ENCODE peak calls at places on chromosomes 16 and 17, in four cellular contexts. R is tibial artery; Q is A549; F is CD4-positive, CD25-positive, alpha-beta regulatory T cell. P is an unnamed sample.

GRCh38 chr17:4565209-4566141 is 5.1 kb upstream of the GGT6 start:
- DNase-seq in R (peak), Q (peak), F (peak), P (peak)

GRCh38 chr17:64358261-64358788 is 32.3 kb downstream of the PECAM1 start:
- DNase-seq in R (peak), Q (no peak), F (no peak), P (no peak)

GRCh38 chr16:67562526-67562917 is at the start of gene CTCF:
- DNase-seq in R (peak), Q (peak), F (peak), P (no peak)

GRCh38 chr17:4014148-4014927 is 50.1 kb upstream of the ATP2A3 start:
- DNase-seq in R (no peak), Q (no peak), F (no peak), P (no peak)

GRCh38 chr17:16304832-16305231 is 48.4 kb downstream of the CENPV start:
- DNase-seq in R (no peak), Q (peak), F (no peak), P (no peak)

GRCh38 chr17:58303981-58304734 is 23.4 kb upstream of the MPO start:
- DNase-seq in R (no peak), Q (peak), F (peak), P (peak)

GRCh38 chr16:85842435-85842834 is 42.9 kb downstream of the COX4I1 start:
- DNase-seq in R (no peak), Q (no peak), F (no peak), P (no peak)

GRCh38 chr17:75049057-75049456 is 2.0 kb downstream of the KCTD2 start:
- DNase-seq in R (no peak), Q (no peak), F (no peak), P (no peak)

GRCh38 chr17:47087093-47087492 is 102.0 kb downstream of the CDC27 start:
- DNase-seq in R (no peak), Q (no peak), F (no peak), P (no peak)

GRCh38 chr16:27405546-27406451 is 3.8 kb downstream of the IL21R start:
- DNase-seq in R (no peak), Q (no peak), F (peak), P (no peak)

GRCh38 chr17:68576811-68577551 is 24.2 kb downstream of the FAM20A start:
- DNase-seq in R (no peak), Q (no peak), F (no peak), P (no peak)

GRCh38 chr17:80147035-80147939 is at the start of gene EIF4A3:
- DNase-seq in R (peak), Q (peak), F (peak), P (peak)

GRCh38 chr17:70116919-70117318 is 41.9 kb downstream of the KCNJ16 start:
- DNase-seq in R (no peak), Q (no peak), F (no peak), P (no peak)

GRCh38 chr17:56083475-56083874 is 69.8 kb upstream of the ANKFN1 start:
- DNase-seq in R (no peak), Q (no peak), F (no peak), P (no peak)

GRCh38 chr17:8382052-8382879 is 727 bp downstream of the RPL26 start:
- DNase-seq in R (no peak), Q (no peak), F (no peak), P (no peak)

GRCh38 chr16:81401035-81401950 is 43.3 kb upstream of the CMIP start:
- DNase-seq in R (peak), Q (peak), F (no peak), P (no peak)

GRCh38 chr16:51408357-51408756 is 257.3 kb upstream of the SALL1 start:
- DNase-seq in R (no peak), Q (peak), F (no peak), P (no peak)

GRCh38 chr17:55825213-55825612 is 74.4 kb downstream of the PCTP start:
- DNase-seq in R (no peak), Q (peak), F (no peak), P (no peak)

GRCh38 chr16:12205378-12205777 is 228.8 kb downstream of the SNX29 start:
- DNase-seq in R (no peak), Q (no peak), F (no peak), P (no peak)

GRCh38 chr17:45132569-45133463 is 501 bp upstream of the PLCD3 start:
- DNase-seq in R (peak), Q (peak), F (peak), P (peak)

GRCh38 chr16:2194852-2195315 is 1.5 kb downstream of the CASKIN1 start:
- DNase-seq in R (no peak), Q (peak), F (peak), P (no peak)

GRCh38 chr16:68737046-68737729 is at the start of gene CDH1:
- DNase-seq in R (no peak), Q (no peak), F (peak), P (no peak)

GRCh38 chr17:76840443-76840767 is 27.8 kb upstream of the MGAT5B start:
- DNase-seq in R (no peak), Q (no peak), F (no peak), P (no peak)

GRCh38 chr17:31688704-31689103 is 170.3 kb downstream of the COPRS start:
- DNase-seq in R (no peak), Q (no peak), F (no peak), P (no peak)

GRCh38 chr17:44362479-44362963 is 1.1 kb downstream of the FAM171A2 start:
- DNase-seq in R (peak), Q (no peak), F (no peak), P (no peak)

GRCh38 chr17:40327244-40327666 is 18.3 kb downstream of the RARA start:
- DNase-seq in R (no peak), Q (no peak), F (no peak), P (no peak)

GRCh38 chr17:46917516-46917915 is 5.4 kb upstream of the GOSR2 start:
- DNase-seq in R (no peak), Q (no peak), F (no peak), P (no peak)

GRCh38 chr16:80526418-80527061 is 14.3 kb upstream of the DYNLRB2 start:
- DNase-seq in R (no peak), Q (peak), F (peak), P (peak)

GRCh38 chr16:11133344-11133921 is 122.6 kb downstream of the SOCS1 start:
- DNase-seq in R (peak), Q (no peak), F (no peak), P (peak)

GRCh38 chr17:6471531-6472465 is 27.5 kb downstream of the PIMREG start:
- DNase-seq in R (no peak), Q (peak), F (no peak), P (peak)

GRCh38 chr17:82092094-82092586 is 5.9 kb downstream of the FASN start:
- DNase-seq in R (no peak), Q (no peak), F (no peak), P (no peak)

GRCh38 chr17:65388911-65389310 is 172.5 kb downstream of the AXIN2 start:
- DNase-seq in R (no peak), Q (no peak), F (no peak), P (no peak)

GRCh38 chr16:19605701-19606100 is 50.2 kb downstream of the VPS35L start:
- DNase-seq in R (no peak), Q (no peak), F (no peak), P (no peak)

GRCh38 chr17:42682400-42683384 is at the start of gene CNTNAP1:
- DNase-seq in R (peak), Q (peak), F (no peak), P (peak)

GRCh38 chr17:35740997-35741931 is 9.8 kb downstream of the RASL10B start:
- DNase-seq in R (peak), Q (no peak), F (no peak), P (no peak)

GRCh38 chr16:88373211-88373610 is 9.5 kb upstream of the ZNF469 start:
- DNase-seq in R (peak), Q (no peak), F (no peak), P (no peak)

GRCh38 chr17:30378191-30378796 is 433 bp upstream of the CPD start:
- DNase-seq in R (no peak), Q (no peak), F (peak), P (no peak)
- H3K27ac ChIP-seq in R (peak), Q (peak), F (peak), P (no peak)

DNA sequence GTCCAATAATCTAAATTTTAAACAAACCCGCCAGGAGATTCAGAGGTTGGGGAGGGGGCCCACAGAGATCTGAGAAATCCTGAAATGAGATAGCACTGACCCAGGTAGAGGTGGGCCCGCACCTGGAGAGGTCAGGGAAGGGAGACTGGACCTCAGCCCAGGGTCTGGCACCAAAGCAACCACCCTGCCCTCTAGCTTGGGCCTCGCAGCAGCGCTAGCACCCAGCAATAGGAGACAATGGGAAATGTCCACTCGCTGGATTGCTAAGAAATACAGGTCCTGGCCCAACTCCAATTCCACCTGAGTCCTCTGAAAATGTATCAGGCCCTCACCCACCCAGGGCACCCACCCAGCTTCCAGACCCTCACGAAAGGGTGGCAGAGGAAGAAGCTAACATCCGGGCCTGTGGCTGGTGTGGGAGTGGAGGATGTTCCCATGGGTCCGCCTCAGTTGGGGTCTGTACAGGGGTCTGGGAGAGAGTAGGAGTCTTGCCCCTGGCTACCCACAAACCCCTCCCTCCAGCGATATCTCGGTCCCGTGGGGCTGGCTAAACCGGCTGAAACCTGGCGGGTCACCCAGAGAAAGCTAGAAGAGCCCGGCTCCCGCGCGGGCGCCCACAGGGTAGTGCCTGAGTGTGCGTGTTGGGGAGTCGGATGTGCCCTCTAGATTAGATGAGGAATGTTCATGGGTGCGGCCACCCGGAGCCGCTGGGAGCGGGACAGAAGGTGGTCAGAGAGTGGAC is 1.1 kb downstream of the PLLP start:
- DNase-seq in R (no peak), Q (no peak), F (no peak), P (no peak)
- H3K27ac ChIP-seq in R (no peak), Q (no peak), F (no peak), P (no peak)

DNA sequence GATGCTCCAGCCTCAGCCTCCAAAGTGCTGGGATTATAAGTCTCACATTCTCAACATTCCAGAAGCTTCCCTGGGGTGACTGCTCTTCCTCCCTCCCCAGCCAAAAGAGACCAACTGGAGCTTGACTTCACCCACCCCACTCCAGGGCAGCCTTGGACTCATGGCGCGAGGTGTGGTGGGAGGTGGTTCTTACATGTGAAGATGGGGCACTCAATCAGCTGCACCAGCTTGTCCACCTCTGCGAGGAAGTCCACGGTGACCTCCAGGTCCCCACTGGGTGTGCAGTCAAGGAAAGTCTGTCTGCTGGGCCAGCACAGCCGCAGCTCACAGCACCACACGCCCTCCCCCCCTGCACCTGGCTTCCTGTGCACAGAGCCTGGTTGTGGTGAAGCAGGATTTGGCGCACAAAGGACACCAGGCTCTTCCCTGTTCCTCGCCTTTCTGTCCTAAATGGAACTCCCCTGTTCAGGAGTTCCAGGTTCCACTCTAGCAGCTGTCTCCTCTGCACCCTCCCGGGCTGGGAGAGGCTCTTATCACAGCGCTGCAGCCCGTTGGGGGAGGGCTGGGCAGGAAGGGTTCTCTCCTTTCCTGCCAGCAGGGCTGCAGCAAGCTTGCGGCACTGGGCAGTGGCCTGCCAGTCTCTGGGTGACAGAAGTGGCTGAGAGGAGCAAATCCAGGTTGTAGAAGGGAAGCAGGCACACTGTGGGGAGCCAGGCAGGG is 9.7 kb upstream of the MTSS2 start:
- DNase-seq in R (no peak), Q (peak), F (no peak), P (no peak)
- H3K27ac ChIP-seq in R (peak), Q (peak), F (no peak), P (no peak)

GRCh38 chr17:41539071-41539492 is 11.0 kb upstream of the KRT19 start:
- DNase-seq in R (no peak), Q (no peak), F (no peak), P (no peak)

GRCh38 chr17:41537614-41537954 is 9.5 kb upstream of the KRT19 start:
- DNase-seq in R (no peak), Q (no peak), F (no peak), P (no peak)

GRCh38 chr17:41538565-41538991 is 10.5 kb upstream of the KRT19 start:
- DNase-seq in R (no peak), Q (no peak), F (no peak), P (no peak)

GRCh38 chr17:41536741-41537613 is 8.9 kb upstream of the KRT19 start:
- DNase-seq in R (no peak), Q (no peak), F (no peak), P (no peak)

DNA sequence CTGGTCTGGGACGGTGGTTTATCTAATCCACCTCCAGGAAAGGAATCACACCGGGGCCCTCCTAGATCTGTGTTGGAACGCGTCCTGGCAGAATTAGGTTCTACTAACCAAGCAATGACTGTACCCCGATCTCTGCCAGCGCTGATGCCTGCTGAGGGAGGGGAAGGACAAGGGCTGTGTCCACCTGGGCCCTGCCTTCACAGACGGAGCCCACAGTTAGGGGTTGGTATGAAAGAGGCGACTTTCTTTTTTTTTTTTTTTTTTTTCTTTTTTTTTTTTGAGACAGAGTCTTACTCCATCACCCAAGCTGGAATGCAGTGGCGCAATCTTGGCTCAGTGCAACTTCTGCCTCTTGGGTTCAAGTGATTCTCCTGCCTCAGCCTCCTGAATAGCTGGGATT is 9.9 kb upstream of the KRT19 start:
- DNase-seq in R (no peak), Q (no peak), F (no peak), P (no peak)
- H3K27ac ChIP-seq in R (no peak), Q (no peak), F (no peak), P (no peak)

GRCh38 chr17:219696-220095 is 38.2 kb upstream of the DOC2B start:
- DNase-seq in R (no peak), Q (no peak), F (no peak), P (no peak)
- H3K27ac ChIP-seq in R (no peak), Q (no peak), F (no peak), P (no peak)